ENCODE peak calls at places on chromosomes 3 and 15, in six cellular contexts. One of them, this sample, is unnamed.

GRCh38 chr3:186194451-186194811 is 85.5 kb upstream of the ETV5 start:
- DNase-seq in OCI-M1: no peak
- DNase-seq in colonic mucosa: no peak
- DNase-seq in memory B cell: no peak
- DNase-seq in cardiac fibroblast: no peak
- DNase-seq in posterior vena cava: no peak
- DNase-seq in this sample: no peak

GRCh38 chr15:100669260-100669659 is 66.9 kb downstream of the ASB7 start:
- DNase-seq in OCI-M1: no peak
- DNase-seq in colonic mucosa: no peak
- DNase-seq in memory B cell: no peak
- DNase-seq in cardiac fibroblast: no peak
- DNase-seq in posterior vena cava: no peak
- DNase-seq in this sample: no peak

GRCh38 chr15:77143606-77144005 is 72.7 kb upstream of the TSPAN3 start:
- DNase-seq in OCI-M1: no peak
- DNase-seq in colonic mucosa: no peak
- DNase-seq in memory B cell: no peak
- DNase-seq in cardiac fibroblast: peak; percentile 49
- DNase-seq in posterior vena cava: no peak
- DNase-seq in this sample: no peak

GRCh38 chr15:49423021-49423420 is at the start of gene FGF7:
- DNase-seq in OCI-M1: no peak
- DNase-seq in colonic mucosa: no peak
- DNase-seq in memory B cell: no peak
- DNase-seq in cardiac fibroblast: peak; percentile 19
- DNase-seq in posterior vena cava: no peak
- DNase-seq in this sample: no peak

GRCh38 chr15:45948226-45948625 is 313.4 kb downstream of the SQOR start:
- DNase-seq in OCI-M1: no peak
- DNase-seq in colonic mucosa: no peak
- DNase-seq in memory B cell: no peak
- DNase-seq in cardiac fibroblast: no peak
- DNase-seq in posterior vena cava: no peak
- DNase-seq in this sample: no peak

GRCh38 chr15:37219211-37219701 is 118.9 kb upstream of the MEIS2 start:
- DNase-seq in OCI-M1: no peak
- DNase-seq in colonic mucosa: no peak
- DNase-seq in memory B cell: no peak
- DNase-seq in cardiac fibroblast: no peak
- DNase-seq in posterior vena cava: no peak
- DNase-seq in this sample: no peak

GRCh38 chr15:93031103-93031464 is 57.9 kb downstream of the RGMA start:
- DNase-seq in OCI-M1: no peak
- DNase-seq in colonic mucosa: no peak
- DNase-seq in memory B cell: no peak
- DNase-seq in cardiac fibroblast: no peak
- DNase-seq in posterior vena cava: peak; percentile 81
- DNase-seq in this sample: no peak

GRCh38 chr3:133535971-133536634 is 37.4 kb upstream of the CDV3 start:
- DNase-seq in OCI-M1: no peak
- DNase-seq in colonic mucosa: peak; percentile 61
- DNase-seq in memory B cell: no peak
- DNase-seq in cardiac fibroblast: peak; percentile 96
- DNase-seq in posterior vena cava: no peak
- DNase-seq in this sample: peak; percentile 74

GRCh38 chr3:181253796-181254195 is 264.3 kb upstream of the DNAJC19 start:
- DNase-seq in OCI-M1: no peak
- DNase-seq in colonic mucosa: no peak
- DNase-seq in memory B cell: no peak
- DNase-seq in cardiac fibroblast: no peak
- DNase-seq in posterior vena cava: no peak
- DNase-seq in this sample: no peak

GRCh38 chr3:191005790-191006189 is 143.3 kb upstream of the GMNC start:
- DNase-seq in OCI-M1: no peak
- DNase-seq in colonic mucosa: no peak
- DNase-seq in memory B cell: no peak
- DNase-seq in cardiac fibroblast: no peak
- DNase-seq in posterior vena cava: no peak
- DNase-seq in this sample: no peak

GRCh38 chr3:16816048-16816780 is 68.5 kb upstream of the PLCL2 start:
- DNase-seq in OCI-M1: no peak
- DNase-seq in colonic mucosa: no peak
- DNase-seq in memory B cell: no peak
- DNase-seq in cardiac fibroblast: no peak
- DNase-seq in posterior vena cava: no peak
- DNase-seq in this sample: no peak

GRCh38 chr3:127678611-127679533 is 6.1 kb downstream of the ABTB1 start:
- DNase-seq in OCI-M1: no peak
- DNase-seq in colonic mucosa: no peak
- DNase-seq in memory B cell: no peak
- DNase-seq in cardiac fibroblast: no peak
- DNase-seq in posterior vena cava: peak; percentile 75
- DNase-seq in this sample: no peak

GRCh38 chr3:35524851-35525250 is 114.5 kb upstream of the ARPP21 start:
- DNase-seq in OCI-M1: no peak
- DNase-seq in colonic mucosa: no peak
- DNase-seq in memory B cell: no peak
- DNase-seq in cardiac fibroblast: no peak
- DNase-seq in posterior vena cava: no peak
- DNase-seq in this sample: no peak

GRCh38 chr15:84961114-84961452 is 20.6 kb upstream of the PDE8A start:
- DNase-seq in OCI-M1: no peak
- DNase-seq in colonic mucosa: no peak
- DNase-seq in memory B cell: no peak
- DNase-seq in cardiac fibroblast: peak; percentile 68
- DNase-seq in posterior vena cava: no peak
- DNase-seq in this sample: peak; percentile 53

GRCh38 chr3:197749601-197750395 is at the start of gene FYTTD1:
- DNase-seq in OCI-M1: peak; percentile 93
- DNase-seq in colonic mucosa: peak; percentile 87
- DNase-seq in memory B cell: peak; percentile 91
- DNase-seq in cardiac fibroblast: peak; percentile 79
- DNase-seq in posterior vena cava: peak; percentile 98
- DNase-seq in this sample: no peak

GRCh38 chr15:52680041-52680391 is 828 bp upstream of the ATOSA start:
- DNase-seq in OCI-M1: peak; percentile 28
- DNase-seq in colonic mucosa: no peak
- DNase-seq in memory B cell: no peak
- DNase-seq in cardiac fibroblast: peak; percentile 41
- DNase-seq in posterior vena cava: no peak
- DNase-seq in this sample: no peak

GRCh38 chr15:90871097-90871715 is 2.8 kb downstream of the FURIN start:
- DNase-seq in OCI-M1: peak; percentile 62
- DNase-seq in colonic mucosa: peak; percentile 47
- DNase-seq in memory B cell: no peak
- DNase-seq in cardiac fibroblast: peak; percentile 36
- DNase-seq in posterior vena cava: peak; percentile 83
- DNase-seq in this sample: no peak

GRCh38 chr3:72821170-72821781 is 27.0 kb downstream of the SHQ1 start:
- DNase-seq in OCI-M1: no peak
- DNase-seq in colonic mucosa: peak; percentile 77
- DNase-seq in memory B cell: no peak
- DNase-seq in cardiac fibroblast: peak; percentile 66
- DNase-seq in posterior vena cava: no peak
- DNase-seq in this sample: no peak

GRCh38 chr15:27865323-27865922 is 233.7 kb downstream of the OCA2 start:
- DNase-seq in OCI-M1: no peak
- DNase-seq in colonic mucosa: no peak
- DNase-seq in memory B cell: no peak
- DNase-seq in cardiac fibroblast: no peak
- DNase-seq in posterior vena cava: peak; percentile 48
- DNase-seq in this sample: no peak

GRCh38 chr15:25803541-25803940 is 59.6 kb downstream of the ATP10A start:
- DNase-seq in OCI-M1: no peak
- DNase-seq in colonic mucosa: no peak
- DNase-seq in memory B cell: no peak
- DNase-seq in cardiac fibroblast: no peak
- DNase-seq in posterior vena cava: no peak
- DNase-seq in this sample: no peak

GRCh38 chr3:38446287-38446686 is 7.4 kb upstream of the ACVR2B start:
- DNase-seq in OCI-M1: no peak
- DNase-seq in colonic mucosa: no peak
- DNase-seq in memory B cell: no peak
- DNase-seq in cardiac fibroblast: no peak
- DNase-seq in posterior vena cava: no peak
- DNase-seq in this sample: no peak

GRCh38 chr3:151085889-151086483 is 522 bp downstream of the MED12L start:
- DNase-seq in OCI-M1: no peak
- DNase-seq in colonic mucosa: peak; percentile 20
- DNase-seq in memory B cell: no peak
- DNase-seq in cardiac fibroblast: no peak
- DNase-seq in posterior vena cava: peak; percentile 80
- DNase-seq in this sample: no peak

GRCh38 chr15:37028609-37029287 is 71.6 kb downstream of the MEIS2 start:
- DNase-seq in OCI-M1: no peak
- DNase-seq in colonic mucosa: no peak
- DNase-seq in memory B cell: no peak
- DNase-seq in cardiac fibroblast: peak; percentile 83
- DNase-seq in posterior vena cava: no peak
- DNase-seq in this sample: no peak